ENCODE peak calls at places on chromosomes 11 and 22, in ten cellular contexts. N is cardiac muscle cell; D is stimulated activated CD8-positive, alpha-beta memory T cell treated with anti-CD3 and anti-CD28 coated beads, Interleukin-7, amount 100 ng/mL, for 1 hour; C is CD8-positive, alpha-beta memory T cell; L is substantia nigra; K is AML-193; O is body of pancreas; P is GM23338; Y is iris pigment epithelial cell; S is fibroblast of lung. E is an unnamed sample.

GRCh38 chr22:44098966-44099530 is 74.9 kb downstream of the PARVB start:
- DNase-seq in P (no peak), K (no peak), D (no peak), L (no peak), O (no peak), C (no peak), S (no peak), N (no peak), Y (no peak), E (no peak)

GRCh38 chr11:63017306-63017974 is 1.8 kb upstream of the SLC22A8 start:
- DNase-seq in L (no peak), K (no peak), Y (no peak), P (no peak), D (no peak), C (no peak), N (no peak), O (no peak), S (no peak), E (peak)

GRCh38 chr22:23207786-23208325 is 27.5 kb downstream of the BCR start:
- DNase-seq in O (no peak), N (no peak), S (no peak), L (no peak), D (no peak), Y (no peak), P (no peak), C (no peak), K (no peak), E (no peak)

GRCh38 chr22:40635008-40635939 is 1.2 kb downstream of the MRTFA start:
- DNase-seq in D (no peak), Y (peak), C (no peak), K (no peak), L (no peak), P (peak), O (no peak), S (peak), N (no peak), E (peak)

GRCh38 chr11:66464916-66465315 is 1.8 kb upstream of the PELI3 start:
- DNase-seq in C (no peak), D (no peak), L (no peak), P (no peak), Y (no peak), N (no peak), S (no peak), K (no peak), O (no peak), E (no peak)

GRCh38 chr22:42892571-42893316 is 35.7 kb upstream of the ARFGAP3 start:
- DNase-seq in K (no peak), S (no peak), P (no peak), O (peak), L (peak), N (no peak), C (no peak), Y (no peak), D (no peak), E (no peak)

GRCh38 chr11:118260353-118260752 is 3.7 kb downstream of the MPZL2 start:
- DNase-seq in Y (no peak), O (no peak), D (no peak), L (no peak), C (peak), P (no peak), S (no peak), N (no peak), K (no peak), E (no peak)

GRCh38 chr11:67163006-67163405 is 43.9 kb downstream of the KDM2A start:
- DNase-seq in L (no peak), N (no peak), D (no peak), S (peak), P (no peak), O (no peak), K (no peak), C (no peak), Y (peak), E (no peak)

GRCh38 chr11:19244621-19245020 is 3.9 kb upstream of the E2F8 start:
- DNase-seq in O (no peak), D (no peak), C (no peak), P (no peak), N (no peak), Y (no peak), S (no peak), L (no peak), K (peak), E (no peak)

GRCh38 chr22:19877626-19878339 is 23.1 kb upstream of the GNB1L start:
- DNase-seq in K (no peak), D (no peak), Y (peak), S (peak), L (no peak), O (peak), P (no peak), N (no peak), C (no peak), E (peak)

GRCh38 chr22:37913233-37913721 is 7.2 kb downstream of the MICALL1 start:
- DNase-seq in C (no peak), S (no peak), D (no peak), N (no peak), K (no peak), L (no peak), P (no peak), O (no peak), Y (no peak), E (no peak)

GRCh38 chr11:47688101-47688500 is 27.1 kb downstream of the AGBL2 start:
- DNase-seq in O (no peak), Y (no peak), P (no peak), K (peak), L (no peak), S (no peak), C (no peak), N (no peak), D (no peak), E (no peak)

GRCh38 chr11:69887330-69887729 is 68.1 kb upstream of the FGF3 start:
- DNase-seq in K (no peak), N (no peak), O (no peak), C (no peak), D (no peak), L (no peak), P (no peak), S (no peak), Y (no peak), E (no peak)

GRCh38 chr11:17739945-17740338 is 5.4 kb downstream of the KCNC1 start:
- DNase-seq in O (peak), Y (no peak), P (no peak), C (no peak), L (no peak), N (no peak), S (no peak), K (no peak), D (no peak), E (peak)

GRCh38 chr11:5004429-5005274 is 10.0 kb downstream of the OR51L1 start:
- DNase-seq in Y (peak), S (peak), K (peak), N (peak), D (no peak), C (no peak), O (peak), L (peak), P (peak), E (peak)

GRCh38 chr11:118175031-118175531 is 1.4 kb downstream of the SCN2B start:
- DNase-seq in L (no peak), C (no peak), D (no peak), O (no peak), S (peak), P (no peak), N (no peak), K (no peak), Y (peak), E (no peak)

GRCh38 chr11:28566643-28567042 is 458.5 kb downstream of the METTL15 start:
- DNase-seq in C (no peak), Y (peak), P (peak), L (peak), S (peak), K (no peak), N (peak), O (peak), D (no peak), E (peak)

GRCh38 chr11:93921695-93922468 is 71.5 kb upstream of the VSTM5 start:
- DNase-seq in K (peak), S (peak), N (peak), Y (peak), C (no peak), P (peak), D (no peak), L (peak), O (peak), E (peak)

GRCh38 chr11:19676508-19677379 is 35.9 kb upstream of the NAV2 start:
- DNase-seq in Y (no peak), P (peak), K (no peak), L (peak), N (no peak), O (no peak), C (no peak), D (no peak), S (no peak), E (no peak)

GRCh38 chr11:13440100-13440855 is 22.7 kb downstream of the BTBD10 start:
- DNase-seq in Y (peak), O (peak), D (no peak), P (peak), N (peak), C (no peak), L (peak), K (no peak), S (peak), E (peak)

GRCh38 chr22:31692186-31692886 is 30.3 kb upstream of the PISD start:
- DNase-seq in L (no peak), O (no peak), S (peak), C (no peak), N (no peak), D (no peak), Y (peak), K (peak), P (no peak), E (no peak)

GRCh38 chr11:3989891-3990290 is 104.7 kb upstream of the RRM1 start:
- DNase-seq in D (no peak), Y (no peak), S (no peak), L (no peak), O (no peak), N (no peak), K (no peak), C (peak), P (no peak), E (no peak)

GRCh38 chr11:17831228-17831627 is 96.6 kb downstream of the KCNC1 start:
- DNase-seq in C (no peak), D (no peak), O (no peak), Y (no peak), P (no peak), N (no peak), L (no peak), S (no peak), K (no peak), E (no peak)

GRCh38 chr22:35313311-35314121 is 13.8 kb downstream of the TOM1 start:
- DNase-seq in D (no peak), O (peak), L (no peak), K (no peak), P (no peak), N (peak), S (peak), Y (peak), C (no peak), E (no peak)

GRCh38 chr11:74257934-74258553 is 53.4 kb downstream of the P4HA3 start:
- DNase-seq in S (peak), O (peak), C (no peak), K (no peak), P (no peak), N (peak), Y (peak), L (peak), D (no peak), E (no peak)

GRCh38 chr22:49322861-49323622 is 504.6 kb downstream of the BRD1 start:
- DNase-seq in Y (no peak), D (no peak), C (no peak), K (no peak), S (no peak), P (no peak), L (no peak), O (no peak), N (no peak), E (peak)

GRCh38 chr22:38255697-38256096 is 17.1 kb downstream of the TMEM184B start:
- DNase-seq in N (no peak), Y (no peak), P (no peak), L (no peak), C (no peak), S (no peak), D (no peak), K (no peak), O (no peak), E (no peak)

E was measured in endodermal cell.